ENCODE peak calls at places on chromosome 22, in five cellular contexts. Y is CD8-positive, alpha-beta T cell; N is upper lobe of right lung; O is prostate gland; S is GM23338. W is an unnamed sample.

GRCh38 chr22:39083212-39084165 is 6.4 kb downstream of the APOBEC3G start:
- DNase-seq in Y (peak; percentile 29), N (no peak), O (no peak), S (no peak), W (no peak)

GRCh38 chr22:26981111-26981510 is 323.7 kb downstream of the MIAT start:
- DNase-seq in Y (no peak), N (no peak), O (no peak), S (no peak), W (no peak)

GRCh38 chr22:39242389-39242808 is 2.4 kb downstream of the PDGFB start:
- DNase-seq in Y (no peak), N (no peak), O (no peak), S (peak; percentile 77), W (no peak)

GRCh38 chr22:31347251-31348008 is 1.3 kb upstream of the PATZ1 start:
- DNase-seq in Y (peak; percentile 52), N (peak; percentile 85), O (peak; percentile 62), S (peak; percentile 87), W (peak; percentile 61)

GRCh38 chr22:40813912-40814315 is 5.2 kb downstream of the SLC25A17 start:
- DNase-seq in Y (no peak), N (no peak), O (no peak), S (no peak), W (peak; percentile 69)

GRCh38 chr22:46269564-46269963 is 1.8 kb downstream of the TTC38 start:
- DNase-seq in Y (no peak), N (no peak), O (no peak), S (no peak), W (no peak)

GRCh38 chr22:43783777-43784176 is 28.3 kb downstream of the EFCAB6 start:
- DNase-seq in Y (no peak), N (no peak), O (no peak), S (peak; percentile 49), W (no peak)

GRCh38 chr22:48238966-48239365 is 1476.5 kb downstream of the TBC1D22A start:
- DNase-seq in Y (no peak), N (no peak), O (no peak), S (no peak), W (no peak)

GRCh38 chr22:46086577-46087335 is 63.6 kb upstream of the PPARA start:
- DNase-seq in Y (no peak), N (peak; percentile 64), O (no peak), S (no peak), W (no peak)

GRCh38 chr22:25650834-25651233 is 86.4 kb downstream of the GRK3 start:
- DNase-seq in Y (no peak), N (no peak), O (no peak), S (no peak), W (no peak)

GRCh38 chr22:40668611-40669390 is 10.5 kb upstream of the MCHR1 start:
- DNase-seq in Y (no peak), N (no peak), O (no peak), S (peak; percentile 43), W (no peak)

GRCh38 chr22:17706451-17706900 is 67.8 kb downstream of the BID start:
- DNase-seq in Y (no peak), N (no peak), O (peak; percentile 68), S (peak; percentile 46), W (peak; percentile 79)
- H3K4me3 ChIP-seq in Y (no peak overlapping the region), N (peak overlapping the region; percentile 39), O (peak overlapping the region; percentile 11), S (no peak overlapping the region), W (peak overlapping the region; percentile 19)

DNA sequence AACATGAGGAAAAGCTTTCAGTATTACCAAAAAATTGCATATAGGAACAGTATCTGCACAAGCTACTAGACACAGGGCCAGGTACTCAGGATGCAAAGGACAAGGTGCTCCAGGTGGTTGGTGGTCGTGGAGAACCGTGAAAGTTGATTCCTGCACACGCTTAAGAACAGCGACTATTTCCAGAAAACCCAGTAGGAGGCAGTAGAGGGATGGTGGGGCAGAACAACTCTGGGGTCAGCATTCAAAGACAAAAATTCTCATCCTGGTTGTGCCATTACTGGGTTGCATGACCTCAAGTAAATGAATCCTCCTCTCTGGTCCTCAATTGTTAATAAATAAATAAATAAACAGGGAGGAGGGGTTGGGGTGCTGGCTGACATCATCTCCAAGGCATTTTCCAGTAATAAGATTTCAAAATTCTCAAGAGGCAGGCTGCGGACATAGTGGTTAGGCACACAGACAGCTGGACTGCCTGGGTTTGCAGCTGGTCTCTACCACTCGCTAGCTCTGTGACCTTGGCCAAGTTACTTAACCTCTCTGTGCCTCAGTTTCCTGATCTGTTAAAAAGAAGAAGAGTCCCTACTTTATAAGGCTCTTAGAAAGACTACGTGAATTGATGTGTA is 89.6 kb downstream of the ISX start:
- DNase-seq in Y (no peak), N (peak; percentile 31), O (no peak), S (peak; percentile 69), W (peak; percentile 8)
- H3K4me3 ChIP-seq in Y (no peak overlapping the region), N (no peak overlapping the region), O (no peak overlapping the region), S (no peak overlapping the region), W (no peak overlapping the region)

GRCh38 chr22:29883831-29884139 is 811 bp downstream of the MTMR3 start:
- DNase-seq in Y (no peak), N (no peak), O (no peak), S (no peak), W (no peak)

GRCh38 chr22:29879738-29880137 is 3.2 kb upstream of the MTMR3 start:
- DNase-seq in Y (peak; percentile 35), N (no peak), O (no peak), S (peak; percentile 47), W (no peak)

GRCh38 chr22:29883045-29883830 is at the start of gene MTMR3:
- DNase-seq in Y (peak; percentile 79), N (peak; percentile 97), O (peak; percentile 95), S (peak; percentile 92), W (peak; percentile 74)

GRCh38 chr22:29885610-29886009 is 2.6 kb downstream of the MTMR3 start:
- DNase-seq in Y (no peak), N (no peak), O (no peak), S (no peak), W (no peak)

DNA sequence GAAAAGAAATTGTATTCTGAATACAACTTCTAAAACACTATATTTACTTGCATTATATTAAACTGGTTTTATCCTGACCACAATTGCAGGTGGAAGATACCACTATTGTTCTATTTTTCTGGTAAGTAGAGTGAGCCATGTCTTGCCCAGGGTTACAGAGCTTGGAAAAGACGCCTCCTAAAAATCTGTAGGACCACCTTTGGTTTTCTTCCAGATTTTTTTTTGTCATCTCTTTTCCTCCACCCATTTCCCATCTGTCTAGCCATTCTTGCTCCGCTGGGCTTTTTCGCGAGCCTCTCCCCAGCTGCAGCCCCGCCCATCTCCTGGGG is 294 bp upstream of the MTMR3 start:
- DNase-seq in Y (no peak), N (no peak), O (no peak), S (no peak), W (no peak)
- H3K4me3 ChIP-seq in Y (peak overlapping the region; percentile 75), N (peak overlapping the region; percentile 94), O (peak overlapping the region; percentile 100), S (peak overlapping the region; percentile 94), W (peak overlapping the region; percentile 43)

GRCh38 chr22:24506802-24507438 is 11.8 kb downstream of the UPB1 start:
- DNase-seq in Y (no peak), N (no peak), O (no peak), S (peak; percentile 34), W (no peak)
- H3K4me3 ChIP-seq in Y (no peak overlapping the region), N (no peak overlapping the region), O (no peak overlapping the region), S (peak overlapping the region; percentile 4), W (no peak overlapping the region)

GRCh38 chr22:50548913-50549790 is 3.5 kb downstream of the KLHDC7B start:
- DNase-seq in Y (peak; percentile 27), N (no peak), O (no peak), S (no peak), W (no peak)

GRCh38 chr22:50546326-50547230 is 879 bp downstream of the KLHDC7B start:
- DNase-seq in Y (peak; percentile 6), N (peak; percentile 64), O (no peak), S (no peak), W (no peak)

GRCh38 chr22:50550395-50550794 is 4.7 kb downstream of the KLHDC7B start:
- DNase-seq in Y (peak; percentile 8), N (no peak), O (no peak), S (no peak), W (no peak)

GRCh38 chr22:50547231-50547851 is 1.6 kb downstream of the KLHDC7B start:
- DNase-seq in Y (peak; percentile 15), N (peak; percentile 64), O (no peak), S (no peak), W (no peak)

DNA sequence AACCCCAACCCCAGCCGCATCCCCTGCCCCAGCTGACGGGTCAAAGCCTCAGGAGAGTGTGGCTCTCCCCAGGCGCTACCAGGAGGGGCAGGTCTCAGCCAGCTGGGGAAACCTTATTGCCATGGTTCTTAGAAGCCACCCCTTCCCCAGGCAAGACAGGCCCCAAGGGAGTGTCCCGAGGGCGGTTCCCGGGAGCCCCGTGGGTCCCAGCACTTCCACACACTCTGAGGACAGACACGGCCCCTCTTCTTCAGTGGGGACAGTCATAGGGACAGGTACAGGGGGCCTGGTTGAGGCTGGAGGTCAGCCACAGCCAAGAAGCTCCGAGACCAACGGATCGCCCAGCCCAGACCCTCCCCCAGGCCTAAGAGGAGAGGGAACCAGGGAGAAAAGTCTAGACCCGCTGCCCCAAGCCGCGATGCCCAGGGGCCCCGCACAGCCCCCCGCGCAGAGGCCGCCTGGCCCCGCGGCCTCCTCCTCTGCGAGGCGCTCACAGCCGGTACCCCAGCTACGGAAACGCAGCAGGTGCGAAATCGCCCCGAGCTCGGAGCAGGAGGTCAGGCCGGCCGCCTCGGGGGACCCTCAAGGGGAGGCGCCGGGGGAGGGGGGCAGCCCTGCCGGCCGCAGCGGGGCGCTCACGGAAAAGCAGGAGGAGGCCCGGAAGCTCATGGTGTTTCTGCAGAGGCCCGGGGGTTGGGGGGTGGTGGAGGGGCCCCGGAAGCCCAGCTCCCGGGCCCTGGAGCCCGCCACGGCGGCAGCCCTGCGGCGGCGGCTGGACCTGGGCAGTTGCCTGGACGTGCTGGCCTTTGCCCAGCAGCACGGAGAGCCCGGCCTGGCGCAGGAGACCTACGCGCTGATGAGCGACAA is 2.6 kb downstream of the KLHDC7B start:
- DNase-seq in Y (peak; percentile 64), N (peak; percentile 69), O (no peak), S (no peak), W (no peak)
- H3K4me3 ChIP-seq in Y (peak overlapping the region; percentile 70), N (peak overlapping the region; percentile 40), O (no peak overlapping the region), S (peak overlapping the region; percentile 45), W (no peak overlapping the region)